ENCODE peak calls at places on chromosomes 12 and 14, in four cellular contexts. One of them, this sample, is unnamed.

GRCh38 chr12:2640709-2641108 is 154.1 kb upstream of the FKBP4 start:
- DNase-seq in GM12878: no peak
- DNase-seq in SK-N-SH: no peak
- DNase-seq in K562: peak; percentile 16
- DNase-seq in this sample: peak; percentile 81

GRCh38 chr14:77022219-77022852 is 6.2 kb downstream of the IRF2BPL start:
- DNase-seq in SK-N-SH: no peak
- DNase-seq in GM12878: no peak
- DNase-seq in K562: no peak
- DNase-seq in this sample: no peak

GRCh38 chr12:72296389-72296788 is 24.2 kb downstream of the TRHDE start:
- DNase-seq in K562: no peak
- DNase-seq in GM12878: no peak
- DNase-seq in SK-N-SH: no peak
- DNase-seq in this sample: peak; percentile 92

GRCh38 chr14:105026789-105027563 is 6.1 kb upstream of the CDCA4 start:
- DNase-seq in K562: peak; percentile 37
- DNase-seq in GM12878: no peak
- DNase-seq in SK-N-SH: no peak
- DNase-seq in this sample: peak; percentile 37

GRCh38 chr14:65287264-65288131 is 125.0 kb upstream of the FUT8 start:
- DNase-seq in K562: no peak
- DNase-seq in GM12878: no peak
- DNase-seq in SK-N-SH: no peak
- DNase-seq in this sample: no peak

GRCh38 chr14:100107236-100107635 is 42.0 kb downstream of the EVL start:
- DNase-seq in SK-N-SH: no peak
- DNase-seq in GM12878: no peak
- DNase-seq in K562: peak; percentile 20
- DNase-seq in this sample: no peak

GRCh38 chr14:94681300-94682060 is 69.3 kb downstream of the SERPINA3 start:
- DNase-seq in GM12878: no peak
- DNase-seq in K562: peak; percentile 18
- DNase-seq in SK-N-SH: peak; percentile 59
- DNase-seq in this sample: peak; percentile 74

GRCh38 chr12:97556201-97556824 is 93.7 kb downstream of the RMST start:
- DNase-seq in GM12878: no peak
- DNase-seq in SK-N-SH: peak; percentile 33
- DNase-seq in K562: no peak
- DNase-seq in this sample: no peak

GRCh38 chr12:638948-639557 is 24.2 kb downstream of the NINJ2 start:
- DNase-seq in SK-N-SH: no peak
- DNase-seq in GM12878: no peak
- DNase-seq in K562: no peak
- DNase-seq in this sample: no peak

GRCh38 chr12:124913474-124914391 is 717 bp downstream of the UBC start:
- DNase-seq in GM12878: no peak
- DNase-seq in SK-N-SH: peak; percentile 64
- DNase-seq in K562: peak; percentile 75
- DNase-seq in this sample: no peak

GRCh38 chr12:107564946-107565345 is 120.7 kb upstream of the PWP1 start:
- DNase-seq in GM12878: no peak
- DNase-seq in K562: no peak
- DNase-seq in SK-N-SH: no peak
- DNase-seq in this sample: peak; percentile 7

GRCh38 chr12:120394483-120395367 is 25.8 kb upstream of the MSI1 start:
- DNase-seq in K562: no peak
- DNase-seq in SK-N-SH: no peak
- DNase-seq in GM12878: no peak
- DNase-seq in this sample: no peak

GRCh38 chr12:31234955-31235867 is 90.7 kb downstream of the SINHCAF start:
- DNase-seq in GM12878: no peak
- DNase-seq in K562: peak; percentile 37
- DNase-seq in SK-N-SH: peak; percentile 68
- DNase-seq in this sample: peak; percentile 18

GRCh38 chr12:77979597-77980250 is 149.0 kb downstream of the NAV3 start:
- DNase-seq in SK-N-SH: no peak
- DNase-seq in K562: no peak
- DNase-seq in GM12878: no peak
- DNase-seq in this sample: no peak

GRCh38 chr14:52694761-52695480 is 437 bp downstream of the ERO1A start:
- DNase-seq in K562: peak; percentile 15
- DNase-seq in GM12878: peak; percentile 60
- DNase-seq in SK-N-SH: peak; percentile 63
- DNase-seq in this sample: no peak

GRCh38 chr12:106564678-106565329 is 18.0 kb upstream of the RFX4 start:
- DNase-seq in K562: no peak
- DNase-seq in SK-N-SH: no peak
- DNase-seq in GM12878: no peak
- DNase-seq in this sample: no peak

GRCh38 chr12:104456950-104457745 is 400 bp downstream of the CHST11 start:
- DNase-seq in GM12878: no peak
- DNase-seq in SK-N-SH: peak; percentile 81
- DNase-seq in K562: peak; percentile 69
- DNase-seq in this sample: no peak

GRCh38 chr12:5047094-5047493 is 3.4 kb downstream of the KCNA5 start:
- DNase-seq in K562: no peak
- DNase-seq in GM12878: no peak
- DNase-seq in SK-N-SH: no peak
- DNase-seq in this sample: no peak

GRCh38 chr14:94624537-94625352 is 12.6 kb downstream of the SERPINA3 start:
- DNase-seq in K562: no peak
- DNase-seq in GM12878: no peak
- DNase-seq in SK-N-SH: no peak
- DNase-seq in this sample: no peak

GRCh38 chr12:124679533-124680371 is 112.3 kb upstream of the NCOR2 start:
- DNase-seq in GM12878: no peak
- DNase-seq in K562: no peak
- DNase-seq in SK-N-SH: no peak
- DNase-seq in this sample: no peak

GRCh38 chr14:52650774-52651173 is 44.6 kb downstream of the ERO1A start:
- DNase-seq in K562: no peak
- DNase-seq in GM12878: no peak
- DNase-seq in SK-N-SH: no peak
- DNase-seq in this sample: no peak

GRCh38 chr12:52349196-52349595 is 18.1 kb downstream of the KRT85 start:
- DNase-seq in K562: no peak
- DNase-seq in SK-N-SH: no peak
- DNase-seq in GM12878: no peak
- DNase-seq in this sample: no peak

GRCh38 chr12:52350021-52350620 is 17.2 kb downstream of the KRT85 start:
- DNase-seq in K562: no peak
- DNase-seq in GM12878: no peak
- DNase-seq in SK-N-SH: no peak
- DNase-seq in this sample: no peak

GRCh38 chr12:52352951-52353350 is 14.3 kb downstream of the KRT85 start:
- DNase-seq in K562: no peak
- DNase-seq in GM12878: no peak
- DNase-seq in SK-N-SH: no peak
- DNase-seq in this sample: no peak

GRCh38 chr12:52350786-52351185 is 16.5 kb downstream of the KRT85 start:
- DNase-seq in SK-N-SH: no peak
- DNase-seq in K562: no peak
- DNase-seq in GM12878: no peak
- DNase-seq in this sample: no peak

DNA sequence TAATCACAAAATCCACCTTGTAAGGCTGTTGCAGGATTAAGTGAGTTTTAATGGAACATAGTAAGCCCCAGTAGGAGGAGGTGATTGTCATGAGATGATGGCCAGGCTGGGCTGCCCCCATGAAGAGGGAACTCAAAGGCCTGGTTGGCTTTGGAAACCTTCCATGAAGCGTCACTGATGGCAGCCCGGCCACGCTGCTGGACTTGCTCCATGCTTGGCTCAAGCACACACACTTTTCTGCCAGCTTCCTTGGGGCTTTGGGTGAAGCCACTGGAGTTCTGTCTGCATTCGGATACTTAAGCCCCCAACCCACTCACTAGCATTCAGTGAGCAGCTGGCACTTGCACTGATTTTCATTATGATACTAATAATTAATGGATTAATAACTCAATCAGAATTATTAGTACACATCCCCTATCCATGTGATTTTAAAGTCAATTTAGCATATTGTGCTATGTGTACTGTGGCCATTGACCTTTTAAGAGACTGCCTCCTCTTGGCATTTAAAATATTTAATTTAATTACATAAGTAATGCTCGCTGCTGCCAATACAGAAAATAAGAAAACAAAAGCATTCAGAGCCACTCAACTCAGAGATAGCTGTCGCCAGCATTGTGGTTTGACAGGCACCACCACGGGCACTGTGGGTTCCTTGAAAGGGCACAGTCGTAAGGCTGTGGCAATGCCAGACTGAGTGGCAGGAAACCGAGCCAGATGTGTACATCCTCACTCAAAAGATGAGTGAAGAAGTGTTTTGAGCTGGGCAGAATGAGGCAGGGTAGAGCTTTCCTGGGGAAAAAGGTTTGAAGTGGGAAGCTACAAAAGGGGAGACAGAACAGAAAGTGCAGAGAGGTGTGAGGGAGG is 15.9 kb downstream of the KRT85 start:
- DNase-seq in K562: no peak
- DNase-seq in SK-N-SH: no peak
- DNase-seq in GM12878: no peak
- DNase-seq in this sample: no peak
- TF ChIP-seq RAD21 in K562: no peak
- TF ChIP-seq RAD21 in SK-N-SH: no peak
- TF ChIP-seq RAD21 in GM12878: no peak
- TF ChIP-seq RAD21 in this sample: no peak

DNA sequence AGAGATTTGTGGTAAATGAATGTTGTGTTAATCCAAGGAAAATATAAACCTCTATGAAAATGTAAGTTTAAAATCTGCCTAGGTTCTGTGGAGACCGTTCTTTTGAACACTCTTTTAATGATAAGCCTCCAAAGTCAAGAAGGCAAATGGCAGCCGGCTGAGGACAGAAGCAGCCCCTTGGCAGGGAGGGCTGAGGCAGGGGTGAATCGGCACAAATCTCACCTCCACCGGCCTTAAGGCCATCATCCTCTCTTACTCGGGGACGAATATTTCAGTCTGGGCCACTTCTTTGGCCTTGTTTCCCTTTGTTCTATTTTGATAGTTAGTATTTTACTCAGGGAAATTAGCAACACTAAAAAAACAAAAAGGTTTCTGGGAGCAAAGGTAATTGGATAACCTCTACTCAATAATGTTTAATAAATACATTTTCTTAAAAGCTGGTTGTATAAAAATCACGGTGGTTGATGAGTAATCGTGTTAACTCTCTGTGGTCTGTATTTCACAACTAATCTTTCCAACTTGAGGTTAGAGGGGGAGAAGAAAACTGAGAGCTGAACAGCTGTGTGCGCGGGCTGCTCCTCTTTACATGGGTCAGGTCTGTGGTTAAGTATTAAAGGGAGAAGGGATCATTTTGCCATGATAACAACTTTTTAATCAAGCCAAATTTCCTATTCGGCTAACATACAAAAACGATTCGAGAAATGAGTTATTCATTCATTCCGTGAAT is 18.6 kb downstream of the LGMN start:
- DNase-seq in SK-N-SH: no peak
- DNase-seq in GM12878: no peak
- DNase-seq in K562: no peak
- DNase-seq in this sample: no peak
- TF ChIP-seq JUND in SK-N-SH: no peak
- TF ChIP-seq JUND in GM12878: no peak
- TF ChIP-seq JUND in K562: no peak
- TF ChIP-seq JUND in this sample: no peak

GRCh38 chr14:61713724-61714437 is 18.6 kb downstream of the HIF1A start:
- DNase-seq in SK-N-SH: no peak
- DNase-seq in K562: no peak
- DNase-seq in GM12878: no peak
- DNase-seq in this sample: no peak
- H3K4me1 ChIP-seq in SK-N-SH: peaks cover 23% of the 10 kb centered on the region
- H3K4me1 ChIP-seq in K562: no peaks in the 10 kb centered on the region
- H3K4me1 ChIP-seq in GM12878: peaks cover 42% of the 10 kb centered on the region
- H3K4me1 ChIP-seq in this sample: peaks cover 2% of the 10 kb centered on the region

DNA sequence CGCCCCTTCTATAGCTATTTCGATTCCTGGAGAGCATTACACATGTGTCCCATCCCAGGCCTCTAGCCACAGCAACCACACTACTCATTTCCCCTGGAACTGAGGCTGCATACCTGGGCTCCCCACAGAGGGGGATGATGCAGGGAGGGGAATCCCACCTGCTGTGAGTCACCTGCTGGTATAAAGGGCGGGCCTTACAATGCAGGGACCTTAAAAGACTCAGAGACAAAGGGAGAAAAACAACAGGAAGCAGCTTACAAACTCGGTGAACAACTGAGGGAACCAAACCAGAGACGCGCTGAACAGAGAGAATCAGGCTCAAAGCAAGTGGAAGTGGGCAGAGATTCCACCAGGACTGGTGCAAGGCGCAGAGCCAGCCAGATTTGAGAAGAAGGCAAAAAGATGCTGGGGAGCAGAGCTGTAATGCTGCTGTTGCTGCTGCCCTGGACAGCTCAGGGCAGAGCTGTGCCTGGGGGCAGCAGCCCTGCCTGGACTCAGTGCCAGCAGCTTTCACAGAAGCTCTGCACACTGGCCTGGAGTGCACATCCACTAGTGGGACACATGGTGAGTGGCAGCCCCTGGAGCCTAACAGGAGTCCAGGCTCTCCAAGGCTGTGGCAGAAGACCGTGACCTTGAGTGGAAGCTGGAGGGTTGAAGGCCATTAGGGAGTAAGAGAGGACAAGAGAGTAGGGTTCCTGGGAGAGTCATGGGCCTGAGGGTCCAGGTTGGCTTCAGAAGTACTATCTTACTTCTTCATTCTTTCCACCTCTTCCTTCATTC is at the start of gene IL23A:
- DNase-seq in SK-N-SH: no peak
- DNase-seq in K562: no peak
- DNase-seq in GM12878: peak; percentile 61
- DNase-seq in this sample: no peak
- TF ChIP-seq RAD21 in SK-N-SH: no peak
- TF ChIP-seq RAD21 in K562: no peak
- TF ChIP-seq RAD21 in GM12878: no peak
- TF ChIP-seq RAD21 in this sample: no peak

GRCh38 chr14:56561586-56561985 is 18.0 kb upstream of the TMEM260 start:
- DNase-seq in K562: no peak
- DNase-seq in SK-N-SH: no peak
- DNase-seq in GM12878: no peak
- DNase-seq in this sample: no peak

GRCh38 chr14:56552615-56553014 is 27.0 kb upstream of the TMEM260 start:
- DNase-seq in SK-N-SH: no peak
- DNase-seq in K562: no peak
- DNase-seq in GM12878: no peak
- DNase-seq in this sample: no peak

GRCh38 chr14:56554301-56554700 is 25.3 kb upstream of the TMEM260 start:
- DNase-seq in GM12878: no peak
- DNase-seq in K562: no peak
- DNase-seq in SK-N-SH: no peak
- DNase-seq in this sample: no peak

GRCh38 chr14:56555921-56556570 is 23.6 kb upstream of the TMEM260 start:
- DNase-seq in GM12878: no peak
- DNase-seq in K562: peak; percentile 41
- DNase-seq in SK-N-SH: peak; percentile 11
- DNase-seq in this sample: peak; percentile 60
- TF ChIP-seq JUND in GM12878: no peak
- TF ChIP-seq JUND in K562: no peak
- TF ChIP-seq JUND in SK-N-SH: no peak
- TF ChIP-seq JUND in this sample: no peak

This sample was measured in HCT116.